ENCODE peak calls at places on chromosomes 7 and 10, in ten cellular contexts. D, M, X, N, H, Y, T, A, Q and J are unnamed samples.

GRCh38 chr7:47402941-47403340 is 179.0 kb downstream of the TNS3 start:
- DNase-seq in D (no peak), M (no peak), X (no peak), N (no peak), H (no peak), Y (peak), T (no peak), A (peak), Q (peak), J (no peak)

GRCh38 chr7:101671783-101672356 is 42.8 kb upstream of the MYL10 start:
- DNase-seq in D (no peak), M (no peak), X (no peak), N (peak), H (no peak), Y (no peak), T (no peak), A (no peak), Q (no peak), J (no peak)

GRCh38 chr7:122602800-122603199 is 96.1 kb downstream of the RNF133 start:
- DNase-seq in D (no peak), M (no peak), X (no peak), N (no peak), H (no peak), Y (no peak), T (peak), A (no peak), Q (no peak), J (no peak)

GRCh38 chr7:47720141-47720906 is 138.4 kb upstream of the TNS3 start:
- DNase-seq in D (peak), M (peak), X (no peak), N (peak), H (peak), Y (peak), T (no peak), A (peak), Q (peak), J (peak)

GRCh38 chr7:99126921-99127553 is 16.9 kb downstream of the SMURF1 start:
- DNase-seq in D (no peak), M (no peak), X (no peak), N (no peak), H (no peak), Y (no peak), T (no peak), A (no peak), Q (no peak), J (no peak)

GRCh38 chr10:30386801-30387588 is 37.9 kb upstream of the MTPAP start:
- DNase-seq in D (no peak), M (no peak), X (no peak), N (no peak), H (no peak), Y (no peak), T (peak), A (no peak), Q (no peak), J (no peak)

GRCh38 chr7:57220746-57221145 is 88.5 kb upstream of the ZNF479 start:
- DNase-seq in D (no peak), M (no peak), X (no peak), N (no peak), H (no peak), Y (no peak), T (no peak), A (no peak), Q (no peak), J (no peak)

GRCh38 chr10:60817135-60817805 is 39.0 kb downstream of the CDK1 start:
- DNase-seq in D (no peak), M (no peak), X (no peak), N (no peak), H (peak), Y (no peak), T (no peak), A (peak), Q (no peak), J (no peak)

GRCh38 chr7:107684947-107685463 is 24.4 kb downstream of the SLC26A4 start:
- DNase-seq in D (no peak), M (no peak), X (no peak), N (no peak), H (no peak), Y (no peak), T (no peak), A (no peak), Q (no peak), J (no peak)

GRCh38 chr10:109018892-109019507 is 904.3 kb downstream of the XPNPEP1 start:
- DNase-seq in D (no peak), M (no peak), X (no peak), N (no peak), H (no peak), Y (no peak), T (no peak), A (no peak), Q (no peak), J (no peak)

GRCh38 chr10:45368181-45368580 is 5.8 kb upstream of the ALOX5 start:
- DNase-seq in D (no peak), M (no peak), X (no peak), N (no peak), H (no peak), Y (no peak), T (no peak), A (no peak), Q (no peak), J (no peak)

GRCh38 chr7:66929170-66929569 is 8.1 kb downstream of the TMEM248 start:
- DNase-seq in D (no peak), M (no peak), X (no peak), N (no peak), H (no peak), Y (no peak), T (no peak), A (no peak), Q (no peak), J (no peak)

GRCh38 chr7:2512179-2512644 is 7.4 kb upstream of the LFNG start:
- DNase-seq in D (no peak), M (peak), X (no peak), N (no peak), H (no peak), Y (no peak), T (no peak), A (peak), Q (no peak), J (no peak)

GRCh38 chr10:33950216-33950615 is 615.7 kb upstream of the NRP1 start:
- DNase-seq in D (no peak), M (no peak), X (no peak), N (no peak), H (no peak), Y (no peak), T (no peak), A (no peak), Q (no peak), J (no peak)

GRCh38 chr10:78316451-78316931 is 282.8 kb downstream of the RPS24 start:
- DNase-seq in D (no peak), M (no peak), X (no peak), N (no peak), H (peak), Y (no peak), T (no peak), A (no peak), Q (no peak), J (peak)

GRCh38 chr10:22369433-22370072 is 24.3 kb downstream of the SPAG6 start:
- DNase-seq in D (no peak), M (no peak), X (no peak), N (no peak), H (peak), Y (no peak), T (peak), A (no peak), Q (no peak), J (no peak)

GRCh38 chr7:117478796-117479479 is 887 bp upstream of the CFTR start:
- DNase-seq in D (no peak), M (no peak), X (no peak), N (no peak), H (no peak), Y (no peak), T (peak), A (no peak), Q (no peak), J (no peak)

GRCh38 chr10:88282876-88283275 is 300.2 kb downstream of the RNLS start:
- DNase-seq in D (no peak), M (no peak), X (no peak), N (no peak), H (no peak), Y (no peak), T (no peak), A (no peak), Q (no peak), J (no peak)

GRCh38 chr7:120079022-120079421 is 194.0 kb upstream of the KCND2 start:
- DNase-seq in D (no peak), M (no peak), X (no peak), N (no peak), H (no peak), Y (no peak), T (no peak), A (no peak), Q (no peak), J (no peak)

GRCh38 chr10:112804036-112804435 is 146.0 kb upstream of the TCF7L2 start:
- DNase-seq in D (no peak), M (no peak), X (no peak), N (no peak), H (no peak), Y (no peak), T (peak), A (peak), Q (no peak), J (no peak)

GRCh38 chr7:25250386-25250785 is 22.1 kb upstream of the NPVF start:
- DNase-seq in D (no peak), M (no peak), X (no peak), N (no peak), H (no peak), Y (no peak), T (no peak), A (no peak), Q (no peak), J (no peak)

GRCh38 chr7:84204655-84205054 is 10.1 kb upstream of the SEMA3A start:
- DNase-seq in D (no peak), M (no peak), X (no peak), N (peak), H (peak), Y (no peak), T (peak), A (no peak), Q (no peak), J (no peak)

GRCh38 chr7:134856141-134856540 is 76.7 kb downstream of the CALD1 start:
- DNase-seq in D (no peak), M (no peak), X (no peak), N (no peak), H (no peak), Y (no peak), T (no peak), A (no peak), Q (no peak), J (no peak)

GRCh38 chr10:82267465-82267864 is 392.5 kb downstream of the NRG3 start:
- DNase-seq in D (no peak), M (no peak), X (no peak), N (no peak), H (no peak), Y (no peak), T (no peak), A (no peak), Q (no peak), J (no peak)

GRCh38 chr10:124298891-124299290 is 119.8 kb downstream of the OAT start:
- DNase-seq in D (no peak), M (no peak), X (no peak), N (no peak), H (no peak), Y (peak), T (no peak), A (no peak), Q (no peak), J (no peak)

GRCh38 chr10:132926777-132927650 is 15.4 kb downstream of the CFAP46 start:
- DNase-seq in D (no peak), M (no peak), X (no peak), N (no peak), H (no peak), Y (peak), T (no peak), A (no peak), Q (peak), J (no peak)

GRCh38 chr7:17474724-17475344 is 176.4 kb downstream of the AHR start:
- DNase-seq in D (no peak), M (no peak), X (no peak), N (no peak), H (no peak), Y (no peak), T (no peak), A (no peak), Q (no peak), J (no peak)

GRCh38 chr7:139696547-139696946 is 81.3 kb downstream of the HIPK2 start:
- DNase-seq in D (no peak), M (peak), X (no peak), N (no peak), H (no peak), Y (no peak), T (no peak), A (no peak), Q (no peak), J (no peak)

GRCh38 chr7:100044719-100045118 is 4.9 kb upstream of the ZSCAN21 start:
- DNase-seq in D (no peak), M (peak), X (no peak), N (no peak), H (no peak), Y (no peak), T (peak), A (peak), Q (no peak), J (no peak)

GRCh38 chr7:128793184-128793552 is 1.4 kb downstream of the CCDC136 start:
- DNase-seq in D (no peak), M (peak), X (no peak), N (no peak), H (no peak), Y (no peak), T (no peak), A (no peak), Q (no peak), J (no peak)

GRCh38 chr10:69492746-69493462 is 41.6 kb downstream of the TSPAN15 start:
- DNase-seq in D (no peak), M (no peak), X (no peak), N (no peak), H (no peak), Y (no peak), T (no peak), A (no peak), Q (no peak), J (no peak)

GRCh38 chr7:98128346-98128745 is 21.7 kb downstream of the LMTK2 start:
- DNase-seq in D (no peak), M (no peak), X (no peak), N (no peak), H (no peak), Y (no peak), T (no peak), A (no peak), Q (no peak), J (no peak)

GRCh38 chr10:50244201-50244600 is 7.1 kb downstream of the ASAH2 start:
- DNase-seq in D (no peak), M (no peak), X (no peak), N (no peak), H (no peak), Y (no peak), T (no peak), A (no peak), Q (no peak), J (no peak)

GRCh38 chr10:59177031-59177861 is 803 bp downstream of the PHYHIPL start:
- DNase-seq in D (no peak), M (peak), X (peak), N (peak), H (peak), Y (peak), T (peak), A (no peak), Q (peak), J (peak)
- TF ChIP-seq CTCF in D (no peak), M (no peak), X (no peak), N (no peak), H (no peak), Y (no peak), T (no peak), A (no peak), Q (no peak), J (no peak)

GRCh38 chr10:119947325-119947724 is 54.8 kb downstream of the SEC23IP start:
- DNase-seq in D (no peak), M (no peak), X (no peak), N (peak), H (peak), Y (no peak), T (no peak), A (no peak), Q (no peak), J (no peak)
- TF ChIP-seq CTCF in D (no peak), M (no peak), X (no peak), N (no peak), H (no peak), Y (no peak), T (no peak), A (no peak), Q (no peak), J (no peak)

GRCh38 chr10:101055416-101055815 is 6.4 kb upstream of the KAZALD1 start:
- DNase-seq in D (no peak), M (no peak), X (no peak), N (no peak), H (no peak), Y (no peak), T (no peak), A (no peak), Q (no peak), J (no peak)
- TF ChIP-seq CTCF in D (no peak), M (peak), X (peak), N (no peak), H (no peak), Y (no peak), T (no peak), A (no peak), Q (no peak), J (no peak)

GRCh38 chr10:5666324-5667220 is at the start of gene ASB13:
- DNase-seq in D (no peak), M (peak), X (peak), N (no peak), H (peak), Y (peak), T (peak), A (peak), Q (peak), J (no peak)
- TF ChIP-seq CTCF in D (no peak), M (no peak), X (peak), N (no peak), H (no peak), Y (no peak), T (no peak), A (no peak), Q (no peak), J (no peak)

GRCh38 chr7:148410905-148411304 is 179.7 kb upstream of the C7orf33 start:
- DNase-seq in D (no peak), M (no peak), X (no peak), N (no peak), H (no peak), Y (no peak), T (no peak), A (no peak), Q (no peak), J (no peak)
- TF ChIP-seq CTCF in D (no peak), M (no peak), X (no peak), N (no peak), H (no peak), Y (no peak), T (no peak), A (no peak), Q (no peak), J (no peak)

GRCh38 chr7:136911362-136911761 is 42.9 kb downstream of the CHRM2 start:
- DNase-seq in D (no peak), M (no peak), X (no peak), N (no peak), H (peak), Y (no peak), T (peak), A (no peak), Q (no peak), J (peak)
- TF ChIP-seq CTCF in D (no peak), M (no peak), X (no peak), N (no peak), H (peak), Y (no peak), T (no peak), A (no peak), Q (no peak), J (no peak)

DNA sequence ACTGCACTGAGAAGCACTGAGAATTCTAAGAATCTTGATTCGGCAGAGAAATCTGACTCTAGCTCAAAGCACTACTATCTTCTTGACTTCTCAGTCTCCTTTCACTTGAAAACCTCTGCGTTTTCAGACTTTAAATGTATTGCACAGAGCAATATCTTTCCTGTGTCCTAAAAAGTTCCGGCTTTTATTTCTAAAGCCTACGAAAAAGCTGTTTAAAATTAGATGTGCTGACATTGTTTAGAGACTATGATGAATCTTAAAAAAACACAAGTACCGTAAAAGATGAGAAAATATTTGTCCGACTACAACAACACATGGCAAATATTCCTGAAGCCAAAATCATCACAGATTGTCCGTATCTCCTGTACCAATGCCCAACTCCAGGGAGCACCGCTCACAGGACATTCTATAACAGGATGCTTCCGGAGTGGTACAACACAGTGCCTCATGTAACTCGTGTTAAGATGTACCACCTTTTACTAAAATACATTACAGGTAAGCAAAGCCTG is 136.9 kb downstream of the CUBN start:
- DNase-seq in D (no peak), M (no peak), X (no peak), N (no peak), H (no peak), Y (no peak), T (no peak), A (no peak), Q (no peak), J (no peak)
- TF ChIP-seq CTCF in D (no peak), M (no peak), X (no peak), N (no peak), H (no peak), Y (no peak), T (no peak), A (no peak), Q (no peak), J (no peak)

GRCh38 chr10:91742189-91742588 is 56.0 kb upstream of the TNKS2 start:
- DNase-seq in D (no peak), M (no peak), X (no peak), N (no peak), H (peak), Y (no peak), T (no peak), A (no peak), Q (no peak), J (no peak)

GRCh38 chr10:91740353-91740924 is 57.8 kb upstream of the TNKS2 start:
- DNase-seq in D (no peak), M (no peak), X (no peak), N (no peak), H (no peak), Y (no peak), T (no peak), A (no peak), Q (no peak), J (no peak)

GRCh38 chr10:91743460-91743859 is 54.8 kb upstream of the TNKS2 start:
- DNase-seq in D (no peak), M (no peak), X (no peak), N (no peak), H (no peak), Y (no peak), T (peak), A (no peak), Q (no peak), J (no peak)

DNA sequence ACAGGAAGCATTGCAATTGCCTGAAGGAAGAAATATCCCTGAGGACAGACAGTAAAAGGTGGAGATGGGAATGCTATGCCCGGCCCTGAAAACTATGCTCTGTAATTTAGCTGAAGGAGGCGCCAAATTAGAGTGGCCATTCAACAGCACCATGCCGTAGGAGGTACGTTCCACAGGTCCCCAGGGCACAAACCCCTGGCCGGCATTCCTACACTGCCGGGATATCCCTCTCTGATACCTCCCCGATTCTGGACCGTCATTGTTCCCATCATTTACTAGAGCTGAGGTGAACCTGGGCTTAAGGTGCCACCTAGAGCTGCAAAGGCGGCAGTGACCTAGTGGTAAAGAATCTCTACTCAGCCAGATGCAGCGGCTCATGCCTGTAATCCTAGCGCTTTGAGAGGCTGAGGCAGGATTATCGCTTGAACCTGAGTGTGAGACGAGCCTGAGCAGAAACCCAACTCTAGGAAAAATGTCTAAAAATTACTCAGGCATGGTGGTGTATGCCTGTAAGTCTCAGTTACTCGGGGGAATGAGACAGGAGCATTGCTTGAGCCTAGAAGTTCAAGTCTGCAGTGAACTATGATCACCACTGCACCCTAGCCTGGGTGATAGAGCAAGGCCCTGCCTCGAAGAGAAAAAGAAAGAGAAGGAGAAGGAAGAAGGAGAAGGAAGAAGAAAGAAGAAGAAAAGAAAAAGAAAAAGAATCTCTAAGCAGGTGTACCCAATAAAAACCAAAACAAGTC is 53.0 kb upstream of the TNKS2 start:
- DNase-seq in D (no peak), M (no peak), X (peak), N (no peak), H (no peak), Y (no peak), T (peak), A (no peak), Q (no peak), J (no peak)
- TF ChIP-seq CTCF in D (no peak), M (peak), X (peak), N (peak), H (peak), Y (peak), T (peak), A (no peak), Q (no peak), J (peak)

GRCh38 chr7:41981046-41982040 is 255.7 kb downstream of the GLI3 start:
- DNase-seq in D (no peak), M (no peak), X (no peak), N (no peak), H (no peak), Y (no peak), T (no peak), A (no peak), Q (no peak), J (no peak)
- TF ChIP-seq CTCF in D (no peak), M (no peak), X (no peak), N (no peak), H (no peak), Y (no peak), T (no peak), A (no peak), Q (no peak), J (no peak)

DNA sequence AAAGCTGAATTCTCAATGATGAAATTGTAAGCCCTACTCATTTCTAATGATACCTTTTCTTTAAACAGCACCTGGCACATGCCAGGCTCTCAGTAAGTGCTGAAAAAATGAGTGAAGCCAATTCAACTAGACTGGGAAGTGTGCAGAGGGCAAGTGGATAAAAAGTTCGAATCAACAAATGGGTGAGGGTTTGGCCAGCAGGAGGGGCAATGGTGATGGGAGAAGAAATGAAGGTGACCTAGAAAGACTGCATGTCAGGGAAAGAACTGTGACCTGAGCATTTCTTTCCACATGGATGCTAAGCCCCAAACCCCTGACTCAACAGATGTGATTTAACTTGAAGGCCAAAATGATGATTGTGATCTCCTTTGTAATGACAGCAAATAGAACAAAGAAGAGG is 54.6 kb downstream of the DKK1 start:
- DNase-seq in D (no peak), M (no peak), X (no peak), N (no peak), H (no peak), Y (no peak), T (peak), A (no peak), Q (no peak), J (no peak)
- TF ChIP-seq CTCF in D (no peak), M (no peak), X (no peak), N (no peak), H (no peak), Y (no peak), T (no peak), A (no peak), Q (no peak), J (no peak)